ENCODE peak calls at places on chromosome 6, in ten cellular contexts. One of them, this sample, is unnamed.

GRCh38 chr6:163543311-163543710 is 128.8 kb downstream of the QKI start:
- DNase-seq in effector memory CD4-positive, alpha-beta T cell: no peak
- DNase-seq in OCI-LY7: no peak
- DNase-seq in upper lobe of left lung: no peak
- DNase-seq in left lung: no peak
- DNase-seq in fibroblast of pulmonary artery: no peak
- DNase-seq in fibroblast of mammary gland: no peak
- DNase-seq in NB4: no peak
- DNase-seq in neural progenitor cell: peak; percentile 68
- DNase-seq in astrocyte of the spinal cord: no peak
- DNase-seq in this sample: no peak

GRCh38 chr6:134099770-134100169 is 47.3 kb upstream of the SLC2A12 start:
- DNase-seq in effector memory CD4-positive, alpha-beta T cell: no peak
- DNase-seq in OCI-LY7: no peak
- DNase-seq in upper lobe of left lung: no peak
- DNase-seq in left lung: no peak
- DNase-seq in fibroblast of pulmonary artery: no peak
- DNase-seq in fibroblast of mammary gland: no peak
- DNase-seq in NB4: no peak
- DNase-seq in neural progenitor cell: no peak
- DNase-seq in astrocyte of the spinal cord: no peak
- DNase-seq in this sample: no peak

GRCh38 chr6:121867095-121867494 is 431.6 kb downstream of the GJA1 start:
- DNase-seq in effector memory CD4-positive, alpha-beta T cell: no peak
- DNase-seq in OCI-LY7: no peak
- DNase-seq in upper lobe of left lung: no peak
- DNase-seq in left lung: no peak
- DNase-seq in fibroblast of pulmonary artery: no peak
- DNase-seq in fibroblast of mammary gland: no peak
- DNase-seq in NB4: no peak
- DNase-seq in neural progenitor cell: no peak
- DNase-seq in astrocyte of the spinal cord: no peak
- DNase-seq in this sample: peak; percentile 60

GRCh38 chr6:219641-220198 is 72.6 kb upstream of the DUSP22 start:
- DNase-seq in effector memory CD4-positive, alpha-beta T cell: no peak
- DNase-seq in OCI-LY7: peak; percentile 20
- DNase-seq in upper lobe of left lung: peak; percentile 88
- DNase-seq in left lung: peak; percentile 95
- DNase-seq in fibroblast of pulmonary artery: peak; percentile 47
- DNase-seq in fibroblast of mammary gland: peak; percentile 63
- DNase-seq in NB4: peak; percentile 95
- DNase-seq in neural progenitor cell: peak; percentile 48
- DNase-seq in astrocyte of the spinal cord: peak; percentile 51
- DNase-seq in this sample: peak; percentile 18

GRCh38 chr6:90730191-90730673 is 143.4 kb upstream of the MAP3K7 start:
- DNase-seq in effector memory CD4-positive, alpha-beta T cell: no peak
- DNase-seq in OCI-LY7: no peak
- DNase-seq in upper lobe of left lung: no peak
- DNase-seq in left lung: no peak
- DNase-seq in fibroblast of pulmonary artery: no peak
- DNase-seq in fibroblast of mammary gland: no peak
- DNase-seq in NB4: no peak
- DNase-seq in neural progenitor cell: no peak
- DNase-seq in astrocyte of the spinal cord: no peak
- DNase-seq in this sample: no peak

GRCh38 chr6:97215157-97215769 is 67.8 kb downstream of the MMS22L start:
- DNase-seq in effector memory CD4-positive, alpha-beta T cell: no peak
- DNase-seq in OCI-LY7: peak; percentile 10
- DNase-seq in upper lobe of left lung: no peak
- DNase-seq in left lung: no peak
- DNase-seq in fibroblast of pulmonary artery: peak; percentile 77
- DNase-seq in fibroblast of mammary gland: peak; percentile 77
- DNase-seq in NB4: peak; percentile 48
- DNase-seq in neural progenitor cell: peak; percentile 76
- DNase-seq in astrocyte of the spinal cord: peak; percentile 80
- DNase-seq in this sample: peak; percentile 50

GRCh38 chr6:109793793-109794192 is 102.7 kb downstream of the FIG4 start:
- DNase-seq in effector memory CD4-positive, alpha-beta T cell: no peak
- DNase-seq in OCI-LY7: no peak
- DNase-seq in upper lobe of left lung: no peak
- DNase-seq in left lung: no peak
- DNase-seq in fibroblast of pulmonary artery: peak; percentile 96
- DNase-seq in fibroblast of mammary gland: peak; percentile 99
- DNase-seq in NB4: no peak
- DNase-seq in neural progenitor cell: no peak
- DNase-seq in astrocyte of the spinal cord: peak; percentile 93
- DNase-seq in this sample: peak; percentile 94

GRCh38 chr6:170224694-170225660 is 65.9 kb downstream of the DLL1 start:
- DNase-seq in effector memory CD4-positive, alpha-beta T cell: no peak
- DNase-seq in OCI-LY7: no peak
- DNase-seq in upper lobe of left lung: peak; percentile 66
- DNase-seq in left lung: no peak
- DNase-seq in fibroblast of pulmonary artery: no peak
- DNase-seq in fibroblast of mammary gland: no peak
- DNase-seq in NB4: peak; percentile 89
- DNase-seq in neural progenitor cell: peak; percentile 45
- DNase-seq in astrocyte of the spinal cord: peak; percentile 23
- DNase-seq in this sample: peak; percentile 4

GRCh38 chr6:37565267-37566208 is 65.8 kb upstream of the CCDC167 start:
- DNase-seq in effector memory CD4-positive, alpha-beta T cell: no peak
- DNase-seq in OCI-LY7: no peak
- DNase-seq in upper lobe of left lung: peak; percentile 63
- DNase-seq in left lung: no peak
- DNase-seq in fibroblast of pulmonary artery: peak; percentile 13
- DNase-seq in fibroblast of mammary gland: no peak
- DNase-seq in NB4: no peak
- DNase-seq in neural progenitor cell: peak; percentile 96
- DNase-seq in astrocyte of the spinal cord: no peak
- DNase-seq in this sample: no peak

GRCh38 chr6:56720882-56721281 is 78.2 kb upstream of the DST start:
- DNase-seq in effector memory CD4-positive, alpha-beta T cell: no peak
- DNase-seq in OCI-LY7: no peak
- DNase-seq in upper lobe of left lung: peak; percentile 39
- DNase-seq in left lung: no peak
- DNase-seq in fibroblast of pulmonary artery: no peak
- DNase-seq in fibroblast of mammary gland: no peak
- DNase-seq in NB4: no peak
- DNase-seq in neural progenitor cell: no peak
- DNase-seq in astrocyte of the spinal cord: no peak
- DNase-seq in this sample: no peak

GRCh38 chr6:30740540-30740870 is 2.0 kb downstream of the FLOT1 start:
- DNase-seq in effector memory CD4-positive, alpha-beta T cell: no peak
- DNase-seq in OCI-LY7: no peak
- DNase-seq in upper lobe of left lung: no peak
- DNase-seq in left lung: no peak
- DNase-seq in fibroblast of pulmonary artery: peak; percentile 45
- DNase-seq in fibroblast of mammary gland: no peak
- DNase-seq in NB4: no peak
- DNase-seq in neural progenitor cell: no peak
- DNase-seq in astrocyte of the spinal cord: no peak
- DNase-seq in this sample: no peak
- H3K4me3 ChIP-seq in effector memory CD4-positive, alpha-beta T cell: no peak overlapping the region
- H3K4me3 ChIP-seq in OCI-LY7: no peak overlapping the region
- H3K4me3 ChIP-seq in upper lobe of left lung: no peak overlapping the region
- H3K4me3 ChIP-seq in left lung: peak overlapping the region; percentile 94
- H3K4me3 ChIP-seq in fibroblast of pulmonary artery: no peak overlapping the region
- H3K4me3 ChIP-seq in fibroblast of mammary gland: no peak overlapping the region
- H3K4me3 ChIP-seq in NB4: no peak overlapping the region
- H3K4me3 ChIP-seq in neural progenitor cell: no peak overlapping the region
- H3K4me3 ChIP-seq in astrocyte of the spinal cord: no peak overlapping the region
- H3K4me3 ChIP-seq in this sample: no peak overlapping the region

DNA sequence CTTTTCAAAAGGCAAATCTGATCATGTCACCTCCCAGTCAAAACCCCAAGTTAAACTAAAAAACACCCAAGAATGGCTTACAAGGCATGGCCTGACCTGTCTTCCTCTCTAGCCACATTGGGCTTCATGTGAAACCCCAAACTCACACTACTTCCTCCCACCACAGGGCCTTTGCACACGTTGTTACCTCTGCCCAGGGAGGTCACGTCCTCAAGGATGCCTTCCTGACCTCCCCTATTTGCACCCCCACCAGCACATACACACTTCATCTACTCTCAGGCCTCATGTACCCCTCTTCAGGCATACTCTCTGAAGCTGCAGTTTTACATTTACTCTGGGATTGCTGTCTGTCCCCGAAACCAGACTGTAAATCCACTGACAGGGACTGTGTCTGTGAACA is 6.1 kb downstream of the EZR start:
- DNase-seq in effector memory CD4-positive, alpha-beta T cell: no peak
- DNase-seq in OCI-LY7: no peak
- DNase-seq in upper lobe of left lung: no peak
- DNase-seq in left lung: no peak
- DNase-seq in fibroblast of pulmonary artery: no peak
- DNase-seq in fibroblast of mammary gland: no peak
- DNase-seq in NB4: no peak
- DNase-seq in neural progenitor cell: no peak
- DNase-seq in astrocyte of the spinal cord: no peak
- DNase-seq in this sample: no peak
- H3K4me3 ChIP-seq in effector memory CD4-positive, alpha-beta T cell: peak overlapping the region; percentile 41
- H3K4me3 ChIP-seq in OCI-LY7: peak overlapping the region; percentile 87
- H3K4me3 ChIP-seq in upper lobe of left lung: no peak overlapping the region
- H3K4me3 ChIP-seq in left lung: peak overlapping the region; percentile 86
- H3K4me3 ChIP-seq in fibroblast of pulmonary artery: no peak overlapping the region
- H3K4me3 ChIP-seq in fibroblast of mammary gland: no peak overlapping the region
- H3K4me3 ChIP-seq in NB4: no peak overlapping the region
- H3K4me3 ChIP-seq in neural progenitor cell: no peak overlapping the region
- H3K4me3 ChIP-seq in astrocyte of the spinal cord: no peak overlapping the region
- H3K4me3 ChIP-seq in this sample: no peak overlapping the region

GRCh38 chr6:159521962-159522361 is 171.1 kb downstream of the SOD2 start:
- DNase-seq in effector memory CD4-positive, alpha-beta T cell: no peak
- DNase-seq in OCI-LY7: no peak
- DNase-seq in upper lobe of left lung: no peak
- DNase-seq in left lung: no peak
- DNase-seq in fibroblast of pulmonary artery: no peak
- DNase-seq in fibroblast of mammary gland: no peak
- DNase-seq in NB4: no peak
- DNase-seq in neural progenitor cell: no peak
- DNase-seq in astrocyte of the spinal cord: no peak
- DNase-seq in this sample: no peak

GRCh38 chr6:159527351-159527750 is 165.7 kb downstream of the SOD2 start:
- DNase-seq in effector memory CD4-positive, alpha-beta T cell: no peak
- DNase-seq in OCI-LY7: no peak
- DNase-seq in upper lobe of left lung: no peak
- DNase-seq in left lung: no peak
- DNase-seq in fibroblast of pulmonary artery: no peak
- DNase-seq in fibroblast of mammary gland: no peak
- DNase-seq in NB4: no peak
- DNase-seq in neural progenitor cell: peak; percentile 20
- DNase-seq in astrocyte of the spinal cord: no peak
- DNase-seq in this sample: no peak

GRCh38 chr6:159522877-159523547 is 170.0 kb downstream of the SOD2 start:
- DNase-seq in effector memory CD4-positive, alpha-beta T cell: no peak
- DNase-seq in OCI-LY7: no peak
- DNase-seq in upper lobe of left lung: no peak
- DNase-seq in left lung: no peak
- DNase-seq in fibroblast of pulmonary artery: no peak
- DNase-seq in fibroblast of mammary gland: no peak
- DNase-seq in NB4: no peak
- DNase-seq in neural progenitor cell: no peak
- DNase-seq in astrocyte of the spinal cord: no peak
- DNase-seq in this sample: no peak

GRCh38 chr6:159529820-159530405 is 163.1 kb downstream of the SOD2 start:
- DNase-seq in effector memory CD4-positive, alpha-beta T cell: no peak
- DNase-seq in OCI-LY7: no peak
- DNase-seq in upper lobe of left lung: no peak
- DNase-seq in left lung: no peak
- DNase-seq in fibroblast of pulmonary artery: no peak
- DNase-seq in fibroblast of mammary gland: peak; percentile 6
- DNase-seq in NB4: no peak
- DNase-seq in neural progenitor cell: no peak
- DNase-seq in astrocyte of the spinal cord: no peak
- DNase-seq in this sample: no peak

DNA sequence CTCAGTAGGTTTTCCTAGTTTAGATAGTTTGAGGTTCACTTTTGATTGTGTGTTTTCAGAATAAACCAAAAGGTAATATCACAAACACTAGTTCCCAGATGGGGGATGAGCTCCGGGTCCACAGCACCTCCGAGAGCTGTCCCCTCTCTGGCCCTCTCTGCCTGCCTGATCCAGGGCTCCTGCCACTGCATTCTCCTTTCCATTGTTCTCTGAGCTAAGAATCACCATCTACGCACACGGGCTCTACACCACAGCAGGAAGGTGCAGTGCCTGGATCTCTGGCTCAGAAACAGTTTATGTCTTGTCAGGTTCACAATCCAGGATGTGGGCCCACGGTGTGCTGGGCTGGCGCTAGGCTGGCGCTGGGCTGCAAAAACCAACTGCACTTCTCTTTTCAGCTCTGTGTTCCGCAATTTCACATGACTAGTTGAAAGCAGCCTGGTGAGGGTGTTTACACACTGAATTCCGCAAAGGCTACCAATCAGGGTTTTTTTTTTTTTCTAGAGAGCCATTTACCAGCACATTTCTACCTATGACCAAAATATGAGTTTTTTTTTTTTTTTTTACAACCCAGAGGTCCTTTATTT is 167.5 kb downstream of the SOD2 start:
- DNase-seq in effector memory CD4-positive, alpha-beta T cell: no peak
- DNase-seq in OCI-LY7: no peak
- DNase-seq in upper lobe of left lung: peak; percentile 49
- DNase-seq in left lung: no peak
- DNase-seq in fibroblast of pulmonary artery: no peak
- DNase-seq in fibroblast of mammary gland: no peak
- DNase-seq in NB4: peak; percentile 22
- DNase-seq in neural progenitor cell: peak; percentile 28
- DNase-seq in astrocyte of the spinal cord: no peak
- DNase-seq in this sample: no peak
- H3K4me3 ChIP-seq in effector memory CD4-positive, alpha-beta T cell: no peak overlapping the region
- H3K4me3 ChIP-seq in OCI-LY7: no peak overlapping the region
- H3K4me3 ChIP-seq in upper lobe of left lung: no peak overlapping the region
- H3K4me3 ChIP-seq in left lung: no peak overlapping the region
- H3K4me3 ChIP-seq in fibroblast of pulmonary artery: no peak overlapping the region
- H3K4me3 ChIP-seq in fibroblast of mammary gland: no peak overlapping the region
- H3K4me3 ChIP-seq in NB4: no peak overlapping the region
- H3K4me3 ChIP-seq in neural progenitor cell: no peak overlapping the region
- H3K4me3 ChIP-seq in astrocyte of the spinal cord: no peak overlapping the region
- H3K4me3 ChIP-seq in this sample: no peak overlapping the region

DNA sequence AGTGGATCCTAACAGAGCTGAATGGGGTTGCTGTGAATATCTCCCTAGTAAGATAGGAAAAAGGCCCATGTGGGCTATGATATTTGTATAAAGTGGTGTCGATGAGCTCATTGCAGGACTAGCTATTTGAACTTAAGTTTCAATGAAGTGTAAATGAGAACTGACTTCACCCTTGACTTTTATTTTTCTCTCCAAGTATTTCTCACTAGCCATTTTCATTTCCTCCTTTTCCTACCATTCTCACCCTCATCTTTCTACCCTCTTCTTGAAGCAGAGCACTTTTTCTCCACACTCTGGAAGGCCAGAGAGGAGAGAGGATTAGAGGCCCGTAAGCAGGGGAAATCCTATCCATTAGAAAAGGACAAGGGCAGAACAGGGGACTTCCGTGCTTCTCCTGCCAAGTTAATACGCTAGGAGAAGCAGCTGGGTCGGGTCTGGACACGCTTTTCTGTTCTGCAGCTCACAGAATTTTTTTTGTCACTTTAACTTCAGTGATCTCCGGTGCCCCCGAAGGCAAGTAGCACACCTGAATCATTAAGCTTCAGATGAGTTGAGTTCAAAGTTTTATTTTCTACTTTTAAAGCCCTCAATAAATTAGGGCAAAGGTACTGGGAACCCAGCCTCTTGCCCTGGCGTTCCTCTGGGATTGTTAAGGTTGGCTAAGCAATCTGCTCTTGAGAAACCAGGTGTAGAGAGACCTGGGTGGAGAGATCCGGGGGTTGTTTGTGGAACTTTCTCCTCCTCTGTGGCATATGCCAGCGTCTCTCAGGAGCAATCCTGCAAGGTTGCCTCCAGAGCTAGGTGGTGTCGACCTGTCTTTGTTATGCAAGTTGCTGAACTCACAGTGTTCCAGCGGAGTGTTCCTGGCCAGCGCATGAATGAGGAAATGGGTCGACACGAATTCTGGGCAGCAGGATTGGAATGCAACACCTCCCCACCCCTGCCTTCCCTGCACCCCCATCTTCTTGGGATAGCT is 56.2 kb upstream of the ARID1B start:
- DNase-seq in effector memory CD4-positive, alpha-beta T cell: no peak
- DNase-seq in OCI-LY7: peak; percentile 50
- DNase-seq in upper lobe of left lung: no peak
- DNase-seq in left lung: no peak
- DNase-seq in fibroblast of pulmonary artery: peak; percentile 18
- DNase-seq in fibroblast of mammary gland: no peak
- DNase-seq in NB4: peak; percentile 30
- DNase-seq in neural progenitor cell: peak; percentile 42
- DNase-seq in astrocyte of the spinal cord: peak; percentile 28
- DNase-seq in this sample: peak; percentile 15
- H3K4me3 ChIP-seq in effector memory CD4-positive, alpha-beta T cell: no peak overlapping the region
- H3K4me3 ChIP-seq in OCI-LY7: peak overlapping the region; percentile 42
- H3K4me3 ChIP-seq in upper lobe of left lung: no peak overlapping the region
- H3K4me3 ChIP-seq in left lung: no peak overlapping the region
- H3K4me3 ChIP-seq in fibroblast of pulmonary artery: no peak overlapping the region
- H3K4me3 ChIP-seq in fibroblast of mammary gland: no peak overlapping the region
- H3K4me3 ChIP-seq in NB4: no peak overlapping the region
- H3K4me3 ChIP-seq in neural progenitor cell: no peak overlapping the region
- H3K4me3 ChIP-seq in astrocyte of the spinal cord: no peak overlapping the region
- H3K4me3 ChIP-seq in this sample: no peak overlapping the region